ENCODE peak calls at places on chromosomes 2 and 18, in four cellular contexts. Y, L, J and U are unnamed samples.

GRCh38 chr18:48929951-48930713 is 20.6 kb downstream of the SMAD7 start:
- DNase-seq in Y (no peak), L (peak), J (peak), U (peak)

GRCh38 chr2:161077367-161078210 is 82.6 kb upstream of the TANK start:
- DNase-seq in Y (no peak), L (peak), J (peak), U (peak)

GRCh38 chr18:49560277-49561126 is 1.4 kb upstream of the LIPG start:
- DNase-seq in Y (no peak), L (peak), J (no peak), U (no peak)

GRCh38 chr18:23650963-23651927 is 11.5 kb downstream of the ANKRD29 start:
- DNase-seq in Y (no peak), L (no peak), J (no peak), U (peak)

GRCh38 chr2:36839976-36840617 is 126.2 kb downstream of the STRN start:
- DNase-seq in Y (no peak), L (no peak), J (no peak), U (no peak)

GRCh38 chr2:102558463-102558862 is 60.9 kb upstream of the SLC9A2 start:
- DNase-seq in Y (no peak), L (no peak), J (no peak), U (no peak)

GRCh38 chr2:166831930-166832329 is 56.4 kb upstream of the XIRP2 start:
- DNase-seq in Y (no peak), L (no peak), J (no peak), U (no peak)

GRCh38 chr2:217974389-217975005 is 28.3 kb downstream of the TNS1 start:
- DNase-seq in Y (no peak), L (no peak), J (peak), U (no peak)

GRCh38 chr2:130813722-130814121 is 23.0 kb upstream of the ARHGEF4 start:
- DNase-seq in Y (no peak), L (no peak), J (no peak), U (no peak)

GRCh38 chr2:112784199-112785189 is at the start of gene IL1A:
- DNase-seq in Y (no peak), L (peak), J (no peak), U (peak)

GRCh38 chr2:237064203-237065061 is 21.3 kb upstream of the COPS8 start:
- DNase-seq in Y (no peak), L (no peak), J (no peak), U (no peak)

GRCh38 chr2:122174061-122174460 is 418.6 kb downstream of the TSN start:
- DNase-seq in Y (no peak), L (no peak), J (no peak), U (no peak)

GRCh38 chr2:181790716-181791649 is 100.5 kb upstream of the ITPRID2 start:
- DNase-seq in Y (no peak), L (peak), J (no peak), U (peak)

GRCh38 chr2:21268871-21269224 is 145.1 kb downstream of the TDRD15 start:
- DNase-seq in Y (no peak), L (no peak), J (no peak), U (no peak)

GRCh38 chr2:158755738-158756137 is 39.4 kb upstream of the DAPL1 start:
- DNase-seq in Y (no peak), L (no peak), J (no peak), U (no peak)
- TF ChIP-seq CTCF in Y (no peak), L (peak), J (no peak), U (peak)

GRCh38 chr2:240166761-240167587 is 26.5 kb upstream of the OTOS start:
- DNase-seq in Y (peak), L (no peak), J (no peak), U (no peak)
- H3K4me3 ChIP-seq in Y (no peak), L (no peak), J (no peak), U (no peak)

GRCh38 chr2:173749315-173749714 is 215.9 kb downstream of the SP3 start:
- DNase-seq in Y (no peak), L (no peak), J (no peak), U (peak)

GRCh38 chr2:173752152-173752551 is 213.0 kb downstream of the SP3 start:
- DNase-seq in Y (no peak), L (no peak), J (no peak), U (no peak)

GRCh38 chr2:173750831-173751230 is 214.3 kb downstream of the SP3 start:
- DNase-seq in Y (no peak), L (no peak), J (no peak), U (no peak)

GRCh38 chr2:173751245-173751975 is 213.8 kb downstream of the SP3 start:
- DNase-seq in Y (no peak), L (no peak), J (no peak), U (no peak)

DNA sequence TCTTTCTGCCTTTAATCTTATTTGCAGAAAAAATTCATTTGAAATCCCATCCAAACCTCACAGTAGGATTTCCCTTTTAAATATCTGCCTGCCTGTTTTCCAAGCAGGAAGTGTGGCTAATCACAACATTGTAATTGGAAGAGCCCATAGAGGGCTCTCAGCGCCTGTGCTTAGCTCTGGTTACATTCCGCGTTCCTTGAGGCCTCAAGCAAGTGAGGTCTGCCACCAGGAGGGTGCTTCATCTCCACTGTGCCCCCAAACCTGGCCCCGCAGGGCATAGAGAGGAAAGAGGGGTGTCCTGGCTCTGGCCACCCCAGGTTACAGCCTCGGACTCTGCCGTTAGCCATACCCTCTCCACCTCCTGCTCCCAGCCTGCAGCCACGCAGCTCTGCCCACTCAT is 214.8 kb downstream of the SP3 start:
- DNase-seq in Y (no peak), L (no peak), J (no peak), U (peak)
- TF ChIP-seq CTCF in Y (no peak), L (no peak), J (no peak), U (peak)

DNA sequence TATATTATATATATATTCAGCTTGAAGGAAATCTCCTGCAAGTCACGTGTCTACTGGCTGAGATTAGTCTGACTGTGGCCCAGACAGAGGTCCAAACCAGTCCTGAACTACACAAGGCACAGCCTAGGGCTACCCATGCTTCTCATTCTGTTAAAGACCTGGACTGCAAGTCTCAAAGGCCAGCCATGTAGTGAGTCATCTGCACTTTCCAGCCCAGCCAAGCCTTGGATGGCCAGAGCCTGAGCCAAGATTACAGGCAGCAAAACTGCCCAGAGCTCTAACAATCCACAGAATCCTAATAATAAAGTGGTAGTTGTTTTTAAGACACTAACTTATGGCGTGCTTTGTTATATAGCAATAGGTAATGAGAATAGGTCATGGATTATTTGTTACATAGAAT is 259.6 kb downstream of the SS18 start:
- DNase-seq in Y (no peak), L (no peak), J (peak), U (peak)
- H3K4me3 ChIP-seq in Y (no peak), L (no peak), J (no peak), U (no peak)

GRCh38 chr2:213726101-213726500 is 441.8 kb downstream of the SPAG16 start:
- DNase-seq in Y (no peak), L (no peak), J (no peak), U (no peak)

GRCh38 chr2:213723707-213724106 is 439.4 kb downstream of the SPAG16 start:
- DNase-seq in Y (no peak), L (no peak), J (no peak), U (no peak)

GRCh38 chr2:213722564-213722963 is 438.3 kb downstream of the SPAG16 start:
- DNase-seq in Y (no peak), L (no peak), J (no peak), U (no peak)

DNA sequence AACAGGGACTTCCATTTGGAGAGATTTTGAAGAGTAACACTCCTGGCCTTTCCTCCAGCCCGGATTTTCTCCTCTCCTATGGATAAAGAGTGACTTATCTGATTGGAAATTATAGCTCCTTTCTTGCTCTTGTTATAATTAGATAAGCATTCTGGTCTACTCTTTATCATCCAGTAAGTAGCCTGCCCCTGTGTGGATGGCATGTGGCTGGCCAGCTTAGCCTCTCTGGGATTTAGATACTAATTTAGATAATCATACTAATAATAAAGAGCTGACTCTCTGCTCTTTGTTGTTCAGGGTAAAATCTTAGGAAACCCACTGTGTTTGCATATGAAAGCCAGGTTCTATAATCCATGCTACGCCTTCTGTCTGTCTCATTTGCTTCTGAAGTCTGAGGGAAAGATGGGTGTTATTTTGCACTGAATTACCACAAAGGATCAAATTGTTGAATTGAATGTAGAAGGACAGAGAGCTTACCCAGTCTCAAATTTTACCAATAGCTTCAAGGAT is 438.8 kb downstream of the SPAG16 start:
- DNase-seq in Y (no peak), L (no peak), J (no peak), U (no peak)
- TF ChIP-seq CTCF in Y (no peak), L (no peak), J (no peak), U (no peak)

GRCh38 chr2:24918326-24919099 is 1.5 kb downstream of the ADCY3 start:
- DNase-seq in Y (no peak), L (no peak), J (no peak), U (no peak)

GRCh38 chr2:24919100-24919976 is 699 bp downstream of the ADCY3 start:
- DNase-seq in Y (no peak), L (peak), J (no peak), U (no peak)

GRCh38 chr2:24917086-24917485 is 3.0 kb downstream of the ADCY3 start:
- DNase-seq in Y (no peak), L (no peak), J (no peak), U (no peak)

GRCh38 chr2:24915796-24916195 is 4.2 kb downstream of the ADCY3 start:
- DNase-seq in Y (no peak), L (no peak), J (no peak), U (no peak)

GRCh38 chr2:24917731-24918325 is 2.2 kb downstream of the ADCY3 start:
- DNase-seq in Y (no peak), L (no peak), J (no peak), U (no peak)
- H3K4me3 ChIP-seq in Y (peak), L (no peak), J (peak), U (no peak)

DNA sequence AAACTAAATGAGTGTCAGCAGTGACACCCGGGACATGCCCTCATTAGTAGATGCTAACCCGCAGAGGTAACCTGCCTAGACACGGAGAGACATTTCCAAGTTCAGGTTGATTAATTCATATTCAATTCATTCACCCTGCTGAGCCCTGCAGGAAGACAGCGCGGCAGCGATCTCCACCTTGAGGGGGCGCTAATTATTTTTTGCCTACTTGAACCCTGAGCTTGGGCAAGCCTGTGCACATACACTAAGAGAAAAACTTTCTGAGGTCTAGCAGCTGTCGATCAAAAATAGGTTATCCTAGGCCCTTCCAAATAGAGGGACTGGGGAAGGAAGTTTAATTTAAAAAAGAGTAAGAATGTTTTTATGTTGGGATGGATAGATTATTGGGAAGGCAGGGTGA is 1.3 kb upstream of the LYPD6 start:
- DNase-seq in Y (no peak), L (peak), J (no peak), U (no peak)
- TF ChIP-seq CTCF in Y (no peak), L (peak), J (no peak), U (peak)

GRCh38 chr2:73894877-73895276 is 2.1 kb downstream of the ACTG2 start:
- DNase-seq in Y (no peak), L (no peak), J (no peak), U (no peak)
- H3K4me3 ChIP-seq in Y (no peak), L (peak), J (peak), U (no peak)